ENCODE peak calls at places on chromosomes 5 and 9, in ten cellular contexts. X is HL-60; Y is erythroblast; H is skeletal muscle cell; Z is AG10803; Q is T-helper 9 cell; N is epithelial cell of prostate; K is Calu3; D is spleen; S is activated CD8-positive, alpha-beta T cell treated with anti-CD3 and anti-CD28 coated beads for 36 hours. C is an unnamed sample.

GRCh38 chr5:115298811-115299210 is 2.4 kb upstream of the CCDC112 start:
- DNase-seq in Z (no peak), D (no peak), Q (no peak), K (no peak), N (no peak), H (no peak), Y (peak), S (no peak), X (no peak), C (no peak)

GRCh38 chr9:99162759-99163364 is 57.9 kb downstream of the TGFBR1 start:
- DNase-seq in H (no peak), Q (no peak), Y (peak), D (no peak), Z (peak), X (no peak), K (no peak), S (peak), N (no peak), C (peak)

GRCh38 chr5:14204785-14205321 is 61.7 kb downstream of the TRIO start:
- DNase-seq in Y (no peak), X (no peak), H (peak), D (peak), Q (no peak), Z (peak), K (peak), N (peak), S (no peak), C (peak)

GRCh38 chr9:110141118-110141797 is 66.7 kb downstream of the C9orf152 start:
- DNase-seq in H (peak), Z (peak), N (peak), S (no peak), Q (no peak), Y (no peak), X (no peak), D (no peak), K (peak), C (peak)

GRCh38 chr9:120477534-120478001 is 102.4 kb downstream of the CDK5RAP2 start:
- DNase-seq in D (no peak), Q (no peak), Z (peak), X (peak), K (peak), S (peak), N (peak), H (peak), Y (peak), C (peak)

GRCh38 chr5:151897896-151898295 is 26.8 kb downstream of the GLRA1 start:
- DNase-seq in Y (no peak), Q (no peak), K (no peak), H (no peak), Z (no peak), N (no peak), D (no peak), X (no peak), S (no peak), C (no peak)

GRCh38 chr5:10653033-10653432 is 89.2 kb downstream of the ANKRD33B start:
- DNase-seq in N (no peak), K (no peak), X (no peak), Q (no peak), D (peak), S (no peak), Z (peak), H (no peak), Y (no peak), C (peak)

GRCh38 chr5:137201876-137202275 is 297.2 kb downstream of the SPOCK1 start:
- DNase-seq in K (no peak), Y (no peak), N (no peak), Q (no peak), X (no peak), Z (peak), H (peak), S (no peak), D (no peak), C (peak)

GRCh38 chr9:38066167-38066906 is 2.7 kb downstream of the SHB start:
- DNase-seq in Z (no peak), N (no peak), D (no peak), K (no peak), Y (no peak), Q (no peak), S (no peak), X (no peak), H (no peak), C (no peak)

GRCh38 chr5:158992104-158992740 is 107.5 kb downstream of the EBF1 start:
- DNase-seq in Q (no peak), H (peak), N (no peak), D (no peak), Z (peak), S (no peak), X (no peak), K (no peak), Y (no peak), C (no peak)

GRCh38 chr9:33393581-33393980 is 8.8 kb downstream of the AQP7 start:
- DNase-seq in Q (no peak), K (no peak), D (no peak), H (no peak), X (no peak), S (no peak), N (no peak), Z (no peak), Y (no peak), C (no peak)

GRCh38 chr5:115024922-115025321 is 144.8 kb downstream of the TRIM36 start:
- DNase-seq in Y (no peak), H (no peak), N (no peak), Z (no peak), D (no peak), Q (no peak), S (no peak), X (no peak), K (no peak), C (no peak)

GRCh38 chr9:72583370-72583769 is 62.0 kb downstream of the TMC1 start:
- DNase-seq in X (no peak), Z (peak), S (no peak), N (no peak), D (no peak), K (no peak), Q (no peak), Y (no peak), H (no peak), C (peak)

GRCh38 chr5:169408735-169409134 is 107.8 kb upstream of the SLIT3 start:
- DNase-seq in D (no peak), H (no peak), S (no peak), Z (peak), Y (no peak), K (no peak), Q (no peak), N (no peak), X (no peak), C (peak)

GRCh38 chr9:107751522-107752235 is 262.1 kb upstream of the KLF4 start:
- DNase-seq in Y (no peak), N (no peak), X (no peak), S (no peak), Q (no peak), K (peak), H (no peak), D (no peak), Z (peak), C (peak)

GRCh38 chr5:169350016-169350415 is 49.1 kb upstream of the SLIT3 start:
- DNase-seq in Q (no peak), N (peak), Y (no peak), K (no peak), X (no peak), H (peak), Z (peak), S (no peak), D (no peak), C (peak)

GRCh38 chr5:155004138-155004744 is 9.3 kb upstream of the KIF4B start:
- DNase-seq in Y (peak), S (peak), X (no peak), Z (no peak), H (no peak), N (no peak), D (no peak), Q (no peak), K (peak), C (no peak)

GRCh38 chr9:133199648-133200321 is 9.3 kb downstream of the OBP2B start:
- DNase-seq in D (peak), K (no peak), X (peak), N (no peak), H (no peak), S (peak), Y (peak), Q (peak), Z (peak), C (no peak)

GRCh38 chr5:132293066-132293991 is 865 bp upstream of the SLC22A4 start:
- DNase-seq in K (peak), X (peak), D (peak), H (peak), S (peak), Q (peak), Z (peak), Y (peak), N (no peak), C (peak)

GRCh38 chr9:75448281-75448680 is 360.0 kb downstream of the OSTF1 start:
- DNase-seq in N (no peak), X (no peak), K (no peak), D (no peak), Y (no peak), Z (peak), Q (no peak), H (no peak), S (no peak), C (no peak)

GRCh38 chr5:141513021-141513626 is 24.2 kb downstream of the PCDHGC5 start:
- DNase-seq in S (peak), Y (peak), K (no peak), H (no peak), D (peak), X (no peak), N (no peak), Z (peak), Q (peak), C (peak)

GRCh38 chr5:115471674-115472073 is 72.9 kb downstream of the FEM1C start:
- DNase-seq in Q (no peak), X (no peak), Y (no peak), Z (peak), N (no peak), H (no peak), D (no peak), S (no peak), K (no peak), C (peak)

GRCh38 chr5:33371660-33372059 is 69.1 kb upstream of the TARS1 start:
- DNase-seq in K (no peak), Q (no peak), D (no peak), Z (peak), Y (no peak), S (no peak), H (peak), N (no peak), X (no peak), C (no peak)

GRCh38 chr5:34838785-34839714 is at the start of gene TTC23L:
- DNase-seq in H (peak), Y (peak), D (peak), X (peak), S (peak), Q (peak), K (peak), Z (peak), N (peak), C (peak)

GRCh38 chr5:166883016-166883415 is 1408.4 kb upstream of the WWC1 start:
- DNase-seq in Z (no peak), Q (no peak), X (no peak), N (peak), H (peak), Y (no peak), S (no peak), K (peak), D (no peak), C (peak)

GRCh38 chr9:87793292-87793691 is 67.4 kb downstream of the CTSL start:
- DNase-seq in Y (peak), H (peak), Z (peak), K (no peak), D (no peak), S (no peak), X (peak), N (no peak), Q (no peak), C (peak)

GRCh38 chr9:128724744-128725211 is 851 bp upstream of the ZDHHC12 start:
- DNase-seq in N (peak), D (peak), Y (peak), X (peak), Q (peak), S (peak), K (peak), Z (peak), H (no peak), C (peak)

GRCh38 chr5:43304520-43304919 is 8.7 kb downstream of the HMGCS1 start:
- DNase-seq in K (no peak), D (no peak), N (no peak), Q (no peak), H (no peak), Y (no peak), Z (peak), S (no peak), X (no peak), C (peak)

GRCh38 chr9:112558476-112558875 is 71.8 kb downstream of the KIAA1958 start:
- DNase-seq in H (no peak), Q (no peak), N (no peak), K (no peak), D (no peak), X (no peak), S (no peak), Z (peak), Y (no peak), C (no peak)

GRCh38 chr9:131082774-131083512 is 13.4 kb upstream of the AIF1L start:
- DNase-seq in Q (no peak), D (no peak), K (no peak), Y (no peak), N (no peak), H (no peak), S (no peak), X (no peak), Z (no peak), C (no peak)

GRCh38 chr9:81417885-81418284 is 271.5 kb downstream of the TLE1 start:
- DNase-seq in D (no peak), K (no peak), H (no peak), Q (no peak), S (no peak), Z (no peak), Y (no peak), N (no peak), X (no peak), C (no peak)

C was measured in RPMI7951.